ENCODE peak calls at places on chromosomes 11 and 22, in four cellular contexts. Q, X, A and I are unnamed samples. For H3K27me3, the result is how much of the 10 kb centered on the place peaks cover.

GRCh38 chr11:128796275-128796674 is 70.8 kb downstream of the KCNJ1 start:
- DNase-seq in Q (no peak), X (no peak), A (no peak), I (no peak)

GRCh38 chr22:36431977-36432376 is 44.2 kb upstream of the MYH9 start:
- DNase-seq in Q (no peak), X (no peak), A (no peak), I (no peak)

GRCh38 chr22:50190182-50190951 is 4.7 kb downstream of the TRABD start:
- DNase-seq in Q (peak), X (peak), A (peak), I (peak)

GRCh38 chr11:63476618-63477017 is 14.3 kb downstream of the PLAAT5 start:
- DNase-seq in Q (no peak), X (no peak), A (no peak), I (no peak)

GRCh38 chr11:114317738-114318137 is 21.5 kb downstream of the NNMT start:
- DNase-seq in Q (no peak), X (no peak), A (no peak), I (no peak)

GRCh38 chr11:78192223-78192719 is 3.6 kb downstream of the USP35 start:
- DNase-seq in Q (peak), X (no peak), A (no peak), I (no peak)

GRCh38 chr22:35821654-35822053 is 104.0 kb downstream of the APOL5 start:
- DNase-seq in Q (no peak), X (no peak), A (no peak), I (no peak)

GRCh38 chr11:62399172-62399867 is 19.5 kb upstream of the SCGB1A1 start:
- DNase-seq in Q (no peak), X (no peak), A (no peak), I (no peak)

GRCh38 chr11:71246559-71246958 is 5.8 kb downstream of the SHANK2 start:
- DNase-seq in Q (no peak), X (no peak), A (no peak), I (no peak)

GRCh38 chr11:126716456-126717083 is 284.0 kb downstream of the KIRREL3 start:
- DNase-seq in Q (peak), X (no peak), A (peak), I (no peak)

GRCh38 chr22:24423519-24424000 is 3.8 kb upstream of the ADORA2A start:
- DNase-seq in Q (peak), X (peak), A (no peak), I (no peak)

GRCh38 chr11:96075532-96075959 is 151.6 kb upstream of the MTMR2 start:
- DNase-seq in Q (no peak), X (no peak), A (no peak), I (no peak)

GRCh38 chr11:62401356-62401755 is 17.5 kb upstream of the SCGB1A1 start:
- DNase-seq in Q (no peak), X (no peak), A (no peak), I (no peak)

GRCh38 chr11:27973851-27974536 is 134.0 kb downstream of the KIF18A start:
- DNase-seq in Q (no peak), X (no peak), A (no peak), I (no peak)

GRCh38 chr11:70881948-70882715 is 370.2 kb downstream of the SHANK2 start:
- DNase-seq in Q (no peak), X (peak), A (no peak), I (no peak)

GRCh38 chr11:28628412-28628811 is 520.2 kb downstream of the METTL15 start:
- DNase-seq in Q (no peak), X (no peak), A (no peak), I (no peak)

GRCh38 chr11:94224078-94224477 is 80.3 kb upstream of the IZUMO1R start:
- DNase-seq in Q (no peak), X (no peak), A (no peak), I (peak)

GRCh38 chr11:88329563-88330250 is 7.8 kb downstream of the CTSC start:
- DNase-seq in Q (no peak), X (no peak), A (no peak), I (no peak)

GRCh38 chr22:38262051-38262795 is 10.6 kb downstream of the TMEM184B start:
- DNase-seq in Q (peak), X (peak), A (peak), I (peak)

GRCh38 chr11:108122166-108122628 is 830 bp downstream of the ACAT1 start:
- DNase-seq in Q (no peak), X (no peak), A (no peak), I (no peak)

GRCh38 chr11:2190670-2191471 is 19.3 kb upstream of the TH start:
- DNase-seq in Q (no peak), X (no peak), A (no peak), I (no peak)

GRCh38 chr11:1196516-1197391 is 26.1 kb upstream of the MUC5B start:
- DNase-seq in Q (no peak), X (peak), A (no peak), I (no peak)

GRCh38 chr22:50294319-50294656 is 13.2 kb downstream of the PLXNB2 start:
- DNase-seq in Q (no peak), X (no peak), A (no peak), I (no peak)

GRCh38 chr11:38345286-38345685 is 1747.2 kb upstream of the RAG2 start:
- DNase-seq in Q (no peak), X (no peak), A (no peak), I (peak)

GRCh38 chr11:72150882-72151281 is 15.4 kb downstream of the FOLR3 start:
- DNase-seq in Q (no peak), X (no peak), A (no peak), I (no peak)

GRCh38 chr22:23466351-23466750 is 113.7 kb downstream of the IGLL1 start:
- DNase-seq in Q (no peak), X (no peak), A (no peak), I (no peak)

GRCh38 chr11:37280194-37280593 is 682.2 kb upstream of the RAG2 start:
- DNase-seq in Q (no peak), X (no peak), A (no peak), I (no peak)

GRCh38 chr11:81644239-81644840 is 1089.3 kb downstream of the FAM181B start:
- DNase-seq in Q (peak), X (no peak), A (no peak), I (peak)

GRCh38 chr11:95692526-95693270 is 96.9 kb downstream of the FAM76B start:
- DNase-seq in Q (no peak), X (no peak), A (no peak), I (no peak)

GRCh38 chr11:8337115-8337386 is 73.4 kb upstream of the LMO1 start:
- DNase-seq in Q (no peak), X (no peak), A (no peak), I (no peak)

GRCh38 chr22:41832553-41833368 is at the start of gene SREBF2:
- DNase-seq in Q (peak), X (peak), A (peak), I (peak)

GRCh38 chr11:38456371-38456770 is 1858.3 kb upstream of the RAG2 start:
- DNase-seq in Q (no peak), X (no peak), A (no peak), I (peak)

GRCh38 chr11:117328414-117329010 is 858 bp downstream of the CEP164 start:
- DNase-seq in Q (peak), X (no peak), A (peak), I (peak)

GRCh38 chr11:117934526-117935307 is 5.5 kb upstream of the TMPRSS13 start:
- DNase-seq in Q (no peak), X (no peak), A (no peak), I (no peak)

GRCh38 chr11:69868871-69869270 is 49.7 kb upstream of the FGF3 start:
- DNase-seq in Q (no peak), X (no peak), A (no peak), I (no peak)

GRCh38 chr11:57358543-57358961 is 20.4 kb downstream of the P2RX3 start:
- DNase-seq in Q (no peak), X (peak), A (no peak), I (no peak)

GRCh38 chr11:20731676-20732075 is 62.3 kb downstream of the NELL1 start:
- DNase-seq in Q (no peak), X (no peak), A (no peak), I (no peak)

GRCh38 chr22:49598338-49598737 is 229.3 kb downstream of the BRD1 start:
- DNase-seq in Q (no peak), X (no peak), A (no peak), I (no peak)

GRCh38 chr22:46018859-46019258 is 41.9 kb upstream of the WNT7B start:
- DNase-seq in Q (no peak), X (no peak), A (no peak), I (peak)
- TF ChIP-seq CTCF in Q (no peak), X (no peak), A (no peak), I (no peak)

DNA sequence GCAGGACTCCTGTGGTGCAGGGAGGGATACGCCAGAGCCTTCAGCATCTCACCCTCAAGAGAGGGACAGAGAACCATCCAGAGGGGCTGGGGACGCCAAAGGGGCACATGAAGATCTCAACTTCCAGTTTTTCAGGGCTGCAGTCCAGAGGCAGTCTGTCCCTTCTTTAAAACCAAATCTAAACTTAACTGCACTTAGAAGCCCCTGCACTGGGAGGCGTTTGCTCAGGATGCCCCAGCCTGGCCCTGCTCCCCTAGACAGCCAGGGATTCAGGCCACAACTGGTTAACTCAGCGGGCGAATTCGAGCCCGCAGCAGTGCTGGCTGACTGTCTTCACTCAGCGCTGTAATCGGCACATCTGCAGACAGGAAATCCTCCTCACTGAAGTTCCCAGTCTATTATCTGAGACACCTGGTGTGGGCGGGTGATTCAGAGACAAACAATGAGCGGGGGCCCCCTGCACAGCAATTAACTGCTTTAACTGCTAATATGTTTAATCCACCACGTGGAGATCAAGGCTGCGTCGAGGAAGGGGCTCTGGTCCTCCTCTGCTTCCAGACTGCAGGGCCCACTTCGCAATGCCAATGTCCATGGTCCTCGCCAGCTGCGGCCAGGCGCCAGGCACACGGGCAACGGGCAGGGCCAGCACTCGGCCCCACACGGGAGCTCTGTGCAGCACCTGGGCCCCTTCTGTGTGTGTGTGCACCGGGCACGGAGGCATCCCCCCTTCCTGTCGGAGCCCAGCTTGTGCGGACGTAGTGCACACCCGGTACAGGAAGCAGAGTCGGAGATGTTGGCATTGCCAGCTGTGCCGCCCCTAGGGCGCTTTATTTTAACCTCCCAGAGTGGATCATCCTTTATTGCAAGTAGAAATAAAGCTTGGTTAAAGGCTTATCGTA is 36.9 kb upstream of the GNB1L start:
- DNase-seq in Q (peak), X (peak), A (no peak), I (peak)
- H3K4me3 ChIP-seq in Q (no peak), X (no peak), A (no peak), I (no peak)

DNA sequence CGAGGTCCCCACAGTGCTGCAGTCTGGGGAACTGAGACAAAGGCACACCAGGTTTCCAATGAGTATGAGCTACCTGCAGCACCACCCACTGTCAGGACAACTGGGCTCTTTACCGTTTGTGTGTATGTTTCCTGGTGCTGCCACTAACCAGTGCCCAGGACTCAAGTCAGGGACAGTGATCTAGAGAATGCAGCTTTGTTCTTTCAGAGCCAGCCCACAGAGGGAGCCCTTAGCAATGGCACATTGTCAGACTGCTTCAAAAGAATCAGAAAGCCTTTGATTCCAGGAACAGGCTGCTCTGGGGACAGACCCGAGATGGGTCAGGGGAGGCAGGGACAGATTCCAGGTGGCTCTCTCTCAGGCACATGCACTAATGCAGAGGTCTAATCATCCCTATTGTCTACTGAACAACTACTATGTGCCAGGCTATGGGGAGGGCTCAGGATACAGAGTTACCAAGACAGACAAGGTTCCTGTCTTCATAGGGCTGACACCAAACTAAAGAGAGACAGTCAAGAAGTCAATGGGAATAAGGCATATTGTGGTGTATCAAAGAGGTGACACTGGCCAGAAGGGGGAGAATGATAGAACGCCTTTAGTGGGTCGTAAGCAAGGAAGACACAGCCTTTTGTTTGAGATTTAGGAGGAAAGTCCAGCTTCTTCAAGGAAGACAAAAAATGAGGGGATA is 103.7 kb downstream of the VPREB1 start:
- DNase-seq in Q (no peak), X (no peak), A (no peak), I (peak)
- H3K27me3 ChIP-seq in Q (under half), X (under half), A (under half), I (under half)

GRCh38 chr11:122910775-122911174 is 28.2 kb downstream of the JHY start:
- DNase-seq in Q (no peak), X (no peak), A (no peak), I (peak)
- TF ChIP-seq CTCF in Q (no peak), X (no peak), A (no peak), I (peak)

DNA sequence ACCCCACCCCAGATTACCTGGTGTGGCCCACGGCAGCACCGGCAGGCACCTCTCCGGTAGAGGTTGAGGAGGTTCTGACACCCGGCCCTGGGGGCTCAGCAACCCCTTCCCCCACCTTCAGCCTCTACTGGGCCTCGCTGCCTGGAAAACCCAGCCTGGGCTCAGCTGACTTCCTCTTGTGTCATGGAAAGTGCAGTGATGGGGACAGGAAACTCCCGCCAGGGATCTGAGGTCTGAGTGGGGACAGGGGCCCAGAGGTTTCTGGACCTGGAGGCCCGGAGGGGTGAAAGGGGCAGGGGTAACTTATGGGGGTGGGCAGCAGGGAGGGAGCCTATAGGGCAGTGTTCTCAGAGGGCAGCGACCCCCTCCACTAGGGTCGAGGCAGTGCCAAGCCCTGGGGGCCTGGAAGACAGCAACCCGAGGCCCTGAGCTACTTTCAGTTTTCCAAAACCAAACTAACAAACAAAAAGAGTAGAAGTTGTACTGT is 10.0 kb upstream of the CD5 start:
- DNase-seq in Q (no peak), X (peak), A (no peak), I (no peak)
- H3K4me3 ChIP-seq in Q (no peak), X (no peak), A (no peak), I (no peak)

GRCh38 chr22:46563381-46564083 is 26.1 kb upstream of the CELSR1 start:
- DNase-seq in Q (peak), X (peak), A (peak), I (peak)

GRCh38 chr22:46560696-46561295 is 23.4 kb upstream of the CELSR1 start:
- DNase-seq in Q (no peak), X (peak), A (no peak), I (no peak)

GRCh38 chr22:46567471-46567870 is 30.1 kb upstream of the CELSR1 start:
- DNase-seq in Q (no peak), X (no peak), A (no peak), I (no peak)

GRCh38 chr22:46561435-46561905 is 24.1 kb upstream of the CELSR1 start:
- DNase-seq in Q (peak), X (peak), A (no peak), I (no peak)

DNA sequence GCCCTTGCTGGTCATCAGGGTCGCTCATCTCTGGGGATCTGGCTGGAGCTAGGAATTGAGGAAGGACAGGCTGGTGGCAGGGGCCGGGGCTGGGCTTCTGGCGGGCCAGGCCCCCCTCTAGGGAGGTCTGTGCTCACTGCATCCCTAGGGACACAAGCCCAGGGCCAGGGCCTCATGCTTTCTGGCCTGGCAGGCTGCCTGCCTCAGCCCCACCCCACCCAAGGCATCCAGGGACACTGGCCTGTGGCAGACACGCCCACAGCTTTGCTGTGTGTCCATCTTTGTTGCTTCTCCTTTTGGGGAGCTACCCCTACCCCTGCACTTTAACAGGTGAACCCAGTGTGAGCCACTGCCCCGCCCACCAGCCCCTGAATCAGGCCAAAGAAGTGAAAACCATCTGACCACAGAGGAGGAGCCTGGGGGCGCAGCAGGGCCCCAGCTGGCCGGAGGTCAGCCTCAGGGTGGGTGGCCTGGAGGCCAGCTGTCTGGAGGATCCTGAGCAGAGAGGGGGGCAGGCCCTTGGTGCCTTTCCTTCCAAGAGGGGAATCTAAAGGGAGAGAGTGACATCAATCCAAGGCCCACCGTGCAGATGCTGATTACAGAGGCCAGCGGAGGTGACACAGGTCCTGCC is 26.8 kb upstream of the CELSR1 start:
- DNase-seq in Q (no peak), X (no peak), A (no peak), I (no peak)
- H3K27me3 ChIP-seq in Q (under half), X (under half), A (under half), I (under half)